ENCODE peak calls at places on chromosomes 4 and X, in nine cellular contexts. One of them, this sample, is unnamed.

GRCh38 chr4:169774466-169775445 is 17.0 kb upstream of the HPF1 start:
- DNase-seq in globus pallidus: peak; percentile 37
- DNase-seq in CD8-positive, alpha-beta T cell: peak; percentile 34
- DNase-seq in RKO: no peak
- DNase-seq in T-helper 1 cell: peak; percentile 10
- DNase-seq in upper lobe of right lung: no peak
- DNase-seq in BE2C: no peak
- DNase-seq in stimulated activated CD4-positive, alpha-beta T cell treated with anti-CD3 and anti-CD28 coated beads, Interleukin-2, amount 100 ng/mL, for 48 hours: peak; percentile 27
- DNase-seq in stromal cell of bone marrow: no peak
- DNase-seq in this sample: no peak

GRCh38 chr4:22678851-22679517 is 13.8 kb upstream of the GBA3 start:
- DNase-seq in globus pallidus: peak; percentile 51
- DNase-seq in CD8-positive, alpha-beta T cell: no peak
- DNase-seq in RKO: no peak
- DNase-seq in T-helper 1 cell: no peak
- DNase-seq in upper lobe of right lung: no peak
- DNase-seq in BE2C: no peak
- DNase-seq in stimulated activated CD4-positive, alpha-beta T cell treated with anti-CD3 and anti-CD28 coated beads, Interleukin-2, amount 100 ng/mL, for 48 hours: no peak
- DNase-seq in stromal cell of bone marrow: no peak
- DNase-seq in this sample: no peak

GRCh38 chr4:166075599-166075998 is 202.6 kb downstream of the TLL1 start:
- DNase-seq in globus pallidus: no peak
- DNase-seq in CD8-positive, alpha-beta T cell: no peak
- DNase-seq in RKO: no peak
- DNase-seq in T-helper 1 cell: no peak
- DNase-seq in upper lobe of right lung: no peak
- DNase-seq in BE2C: no peak
- DNase-seq in stimulated activated CD4-positive, alpha-beta T cell treated with anti-CD3 and anti-CD28 coated beads, Interleukin-2, amount 100 ng/mL, for 48 hours: no peak
- DNase-seq in stromal cell of bone marrow: no peak
- DNase-seq in this sample: no peak

GRCh38 chr4:47704693-47705325 is 133.1 kb downstream of the CORIN start:
- DNase-seq in globus pallidus: no peak
- DNase-seq in CD8-positive, alpha-beta T cell: no peak
- DNase-seq in RKO: peak; percentile 58
- DNase-seq in T-helper 1 cell: no peak
- DNase-seq in upper lobe of right lung: no peak
- DNase-seq in BE2C: peak; percentile 77
- DNase-seq in stimulated activated CD4-positive, alpha-beta T cell treated with anti-CD3 and anti-CD28 coated beads, Interleukin-2, amount 100 ng/mL, for 48 hours: peak; percentile 2
- DNase-seq in stromal cell of bone marrow: no peak
- DNase-seq in this sample: no peak

GRCh38 chr4:108483077-108483476 is 137.3 kb upstream of the RPL34 start:
- DNase-seq in globus pallidus: no peak
- DNase-seq in CD8-positive, alpha-beta T cell: no peak
- DNase-seq in RKO: no peak
- DNase-seq in T-helper 1 cell: no peak
- DNase-seq in upper lobe of right lung: no peak
- DNase-seq in BE2C: no peak
- DNase-seq in stimulated activated CD4-positive, alpha-beta T cell treated with anti-CD3 and anti-CD28 coated beads, Interleukin-2, amount 100 ng/mL, for 48 hours: no peak
- DNase-seq in stromal cell of bone marrow: no peak
- DNase-seq in this sample: no peak

GRCh38 chr4:108172780-108173598 is 4.3 kb upstream of the LEF1 start:
- DNase-seq in globus pallidus: peak; percentile 13
- DNase-seq in CD8-positive, alpha-beta T cell: peak; percentile 76
- DNase-seq in RKO: peak; percentile 92
- DNase-seq in T-helper 1 cell: peak; percentile 67
- DNase-seq in upper lobe of right lung: peak; percentile 73
- DNase-seq in BE2C: peak; percentile 48
- DNase-seq in stimulated activated CD4-positive, alpha-beta T cell treated with anti-CD3 and anti-CD28 coated beads, Interleukin-2, amount 100 ng/mL, for 48 hours: peak; percentile 64
- DNase-seq in stromal cell of bone marrow: no peak
- DNase-seq in this sample: no peak

GRCh38 chrX:16953606-16954211 is 7.3 kb downstream of the REPS2 start:
- DNase-seq in globus pallidus: no peak
- DNase-seq in CD8-positive, alpha-beta T cell: no peak
- DNase-seq in RKO: no peak
- DNase-seq in T-helper 1 cell: no peak
- DNase-seq in upper lobe of right lung: no peak
- DNase-seq in BE2C: no peak
- DNase-seq in stimulated activated CD4-positive, alpha-beta T cell treated with anti-CD3 and anti-CD28 coated beads, Interleukin-2, amount 100 ng/mL, for 48 hours: no peak
- DNase-seq in stromal cell of bone marrow: no peak
- DNase-seq in this sample: no peak

GRCh38 chr4:112168719-112169500 is 23.7 kb downstream of the FAM241A start:
- DNase-seq in globus pallidus: no peak
- DNase-seq in CD8-positive, alpha-beta T cell: no peak
- DNase-seq in RKO: no peak
- DNase-seq in T-helper 1 cell: no peak
- DNase-seq in upper lobe of right lung: no peak
- DNase-seq in BE2C: no peak
- DNase-seq in stimulated activated CD4-positive, alpha-beta T cell treated with anti-CD3 and anti-CD28 coated beads, Interleukin-2, amount 100 ng/mL, for 48 hours: no peak
- DNase-seq in stromal cell of bone marrow: no peak
- DNase-seq in this sample: no peak

GRCh38 chr4:136078971-136079370 is 1453.3 kb downstream of the PCDH18 start:
- DNase-seq in globus pallidus: no peak
- DNase-seq in CD8-positive, alpha-beta T cell: no peak
- DNase-seq in RKO: no peak
- DNase-seq in T-helper 1 cell: no peak
- DNase-seq in upper lobe of right lung: no peak
- DNase-seq in BE2C: no peak
- DNase-seq in stimulated activated CD4-positive, alpha-beta T cell treated with anti-CD3 and anti-CD28 coated beads, Interleukin-2, amount 100 ng/mL, for 48 hours: no peak
- DNase-seq in stromal cell of bone marrow: no peak
- DNase-seq in this sample: no peak

GRCh38 chr4:114890773-114891172 is 222.6 kb downstream of the NDST4 start:
- DNase-seq in globus pallidus: no peak
- DNase-seq in CD8-positive, alpha-beta T cell: no peak
- DNase-seq in RKO: peak; percentile 8
- DNase-seq in T-helper 1 cell: no peak
- DNase-seq in upper lobe of right lung: no peak
- DNase-seq in BE2C: no peak
- DNase-seq in stimulated activated CD4-positive, alpha-beta T cell treated with anti-CD3 and anti-CD28 coated beads, Interleukin-2, amount 100 ng/mL, for 48 hours: no peak
- DNase-seq in stromal cell of bone marrow: no peak
- DNase-seq in this sample: no peak

GRCh38 chrX:139692506-139692849 is 15.5 kb downstream of the MCF2 start:
- DNase-seq in globus pallidus: no peak
- DNase-seq in CD8-positive, alpha-beta T cell: no peak
- DNase-seq in RKO: no peak
- DNase-seq in T-helper 1 cell: no peak
- DNase-seq in upper lobe of right lung: no peak
- DNase-seq in BE2C: no peak
- DNase-seq in stimulated activated CD4-positive, alpha-beta T cell treated with anti-CD3 and anti-CD28 coated beads, Interleukin-2, amount 100 ng/mL, for 48 hours: no peak
- DNase-seq in stromal cell of bone marrow: no peak
- DNase-seq in this sample: no peak

GRCh38 chr4:138869165-138869564 is 146.4 kb upstream of the NOCT start:
- DNase-seq in globus pallidus: no peak
- DNase-seq in CD8-positive, alpha-beta T cell: no peak
- DNase-seq in RKO: no peak
- DNase-seq in T-helper 1 cell: no peak
- DNase-seq in upper lobe of right lung: no peak
- DNase-seq in BE2C: no peak
- DNase-seq in stimulated activated CD4-positive, alpha-beta T cell treated with anti-CD3 and anti-CD28 coated beads, Interleukin-2, amount 100 ng/mL, for 48 hours: no peak
- DNase-seq in stromal cell of bone marrow: no peak
- DNase-seq in this sample: no peak

GRCh38 chrX:35722128-35722527 is 76.0 kb upstream of the MAGEB16 start:
- DNase-seq in globus pallidus: no peak
- DNase-seq in CD8-positive, alpha-beta T cell: no peak
- DNase-seq in RKO: no peak
- DNase-seq in T-helper 1 cell: no peak
- DNase-seq in upper lobe of right lung: no peak
- DNase-seq in BE2C: no peak
- DNase-seq in stimulated activated CD4-positive, alpha-beta T cell treated with anti-CD3 and anti-CD28 coated beads, Interleukin-2, amount 100 ng/mL, for 48 hours: no peak
- DNase-seq in stromal cell of bone marrow: no peak
- DNase-seq in this sample: no peak

GRCh38 chrX:77275392-77275791 is 171.8 kb upstream of the FGF16 start:
- DNase-seq in globus pallidus: no peak
- DNase-seq in CD8-positive, alpha-beta T cell: no peak
- DNase-seq in RKO: no peak
- DNase-seq in T-helper 1 cell: no peak
- DNase-seq in upper lobe of right lung: no peak
- DNase-seq in BE2C: no peak
- DNase-seq in stimulated activated CD4-positive, alpha-beta T cell treated with anti-CD3 and anti-CD28 coated beads, Interleukin-2, amount 100 ng/mL, for 48 hours: no peak
- DNase-seq in stromal cell of bone marrow: no peak
- DNase-seq in this sample: no peak

This sample was measured in cardiac septum.